ENCODE peak calls at places on chromosomes 5 and 9, in ten cellular contexts. A, F, O, W, K, E, B, S, N and U are unnamed samples.

GRCh38 chr9:134600431-134600830 is 41.2 kb upstream of the COL5A1 start:
- DNase-seq in S (no peak), K (no peak), W (no peak), E (no peak), B (no peak), A (no peak), N (no peak), F (no peak), O (no peak), U (no peak)

GRCh38 chr5:60516688-60517087 is 183.3 kb downstream of the DEPDC1B start:
- DNase-seq in A (no peak), F (no peak), B (no peak), W (no peak), O (no peak), N (no peak), S (no peak), K (no peak), E (no peak), U (no peak)

GRCh38 chr5:150438873-150439546 is 10.5 kb downstream of the RPS14 start:
- DNase-seq in A (no peak), W (no peak), B (peak), O (no peak), N (no peak), S (no peak), K (no peak), E (peak), F (no peak), U (no peak)

GRCh38 chr5:78621269-78621871 is 27.2 kb downstream of the LHFPL2 start:
- DNase-seq in B (peak), W (no peak), O (no peak), F (no peak), K (no peak), A (no peak), N (no peak), S (no peak), E (no peak), U (no peak)

GRCh38 chr9:96040591-96041461 is 165.3 kb downstream of the ERCC6L2 start:
- DNase-seq in A (no peak), O (no peak), N (no peak), E (no peak), F (peak), S (no peak), B (peak), W (no peak), K (no peak), U (no peak)

GRCh38 chr5:140194662-140195061 is 19.7 kb downstream of the CYSTM1 start:
- DNase-seq in N (no peak), F (no peak), B (no peak), O (no peak), W (no peak), E (no peak), K (no peak), A (no peak), S (no peak), U (no peak)

GRCh38 chr5:10441083-10441991 is at the start of gene ROPN1L:
- DNase-seq in K (peak), B (peak), A (peak), E (peak), W (peak), O (peak), S (peak), F (peak), N (peak), U (peak)

GRCh38 chr9:121120386-121120785 is 45.6 kb downstream of the CNTRL start:
- DNase-seq in O (no peak), W (no peak), S (no peak), N (no peak), K (no peak), F (no peak), E (no peak), A (no peak), B (no peak), U (no peak)

GRCh38 chr9:88628811-88629210 is 93.8 kb downstream of the NXNL2 start:
- DNase-seq in N (no peak), B (no peak), S (no peak), A (no peak), W (no peak), K (no peak), F (no peak), E (no peak), O (no peak), U (no peak)

GRCh38 chr9:116275418-116276295 is 122.1 kb downstream of the PAPPA start:
- DNase-seq in O (no peak), K (no peak), A (no peak), E (no peak), S (no peak), F (no peak), N (peak), W (no peak), B (no peak), U (no peak)

GRCh38 chr5:112684737-112685136 is 52.9 kb upstream of the APC start:
- DNase-seq in F (no peak), E (no peak), S (no peak), K (no peak), A (no peak), W (peak), B (no peak), N (peak), O (no peak), U (no peak)

DNA sequence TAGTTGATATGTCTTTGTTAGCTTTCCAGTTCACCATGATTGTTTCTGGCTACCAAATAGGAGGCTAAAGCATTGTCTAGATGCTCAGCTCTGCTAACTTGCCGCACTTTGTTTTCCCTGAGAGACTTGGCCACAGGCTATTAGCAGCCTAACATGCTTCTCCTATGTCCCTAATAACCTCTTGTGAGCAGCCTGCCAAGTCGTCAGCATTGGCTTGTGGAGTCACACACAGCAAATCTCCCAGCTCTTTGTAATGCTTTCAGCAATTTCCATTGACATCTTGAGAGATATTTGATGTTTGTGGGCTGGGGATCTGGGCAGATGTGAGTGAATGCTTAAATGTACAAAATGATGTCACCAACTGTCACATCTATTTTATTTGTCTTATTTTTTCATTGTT is 346.9 kb downstream of the KDM4C start:
- DNase-seq in W (no peak), S (no peak), N (no peak), F (no peak), B (no peak), E (no peak), O (no peak), K (no peak), A (no peak), U (no peak)
- H3K27ac ChIP-seq in W (no peak), S (no peak), N (no peak), F (no peak), B (no peak), E (no peak), O (peak), K (no peak), A (no peak), U (no peak)

DNA sequence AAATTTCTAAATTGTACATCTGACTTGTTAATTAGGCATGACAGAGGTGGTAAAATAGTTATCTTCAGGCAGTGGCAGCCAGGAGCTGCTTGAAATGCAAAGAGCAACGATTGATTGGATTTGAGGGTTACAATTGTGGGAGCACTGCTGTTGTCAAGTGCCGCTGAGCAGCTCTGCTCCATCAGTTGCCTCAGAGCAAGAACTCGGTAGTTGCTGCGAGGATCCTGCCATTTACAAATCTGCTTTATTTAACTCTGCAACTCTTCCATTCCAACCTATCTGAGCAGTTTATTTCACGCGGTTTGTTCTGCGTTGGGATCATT is 12.6 kb downstream of the PBX3 start:
- DNase-seq in E (peak), B (no peak), W (no peak), K (no peak), A (no peak), F (no peak), O (no peak), N (no peak), S (no peak), U (no peak)
- H3K27ac ChIP-seq in E (peak), B (no peak), W (no peak), K (no peak), A (no peak), F (no peak), O (no peak), N (no peak), S (no peak), U (no peak)

GRCh38 chr5:32810812-32811211 is 99.7 kb downstream of the NPR3 start:
- DNase-seq in N (peak), E (no peak), B (no peak), O (no peak), K (no peak), W (no peak), S (no peak), F (no peak), A (no peak), U (no peak)
- H3K27ac ChIP-seq in N (no peak), E (no peak), B (no peak), O (no peak), K (no peak), W (no peak), S (no peak), F (no peak), A (no peak), U (no peak)

DNA sequence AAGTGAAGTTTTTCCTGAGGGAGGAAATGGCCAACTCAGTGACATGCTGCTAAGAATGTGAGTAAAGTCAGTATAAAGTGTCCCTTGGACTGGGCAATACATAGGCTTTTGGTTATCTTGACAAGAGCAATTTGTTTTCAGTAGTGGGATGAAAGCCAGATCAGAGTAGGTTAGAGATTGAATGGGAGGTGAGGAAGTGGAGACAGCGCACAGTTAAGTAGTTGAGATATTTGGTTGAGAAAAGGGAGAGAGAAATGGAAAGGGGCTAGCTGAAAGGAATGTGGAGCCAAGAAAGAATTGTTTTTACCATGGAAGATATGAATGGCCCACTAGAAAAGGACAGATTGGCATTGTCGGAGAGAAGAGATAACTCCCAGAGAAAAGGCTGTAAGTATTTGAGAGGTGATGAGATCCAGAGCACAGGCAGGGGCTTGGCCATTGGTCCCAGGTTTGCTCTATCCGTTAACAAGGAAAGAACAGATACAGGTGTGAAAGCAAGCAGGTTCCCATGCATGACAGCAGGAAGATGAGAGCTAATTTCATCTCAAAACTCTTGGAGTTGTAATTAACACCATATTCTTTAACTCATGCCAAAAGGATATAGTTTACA is 392.0 kb downstream of the NR2F1-AS1 start:
- DNase-seq in W (no peak), N (no peak), S (no peak), K (no peak), A (no peak), O (no peak), F (no peak), B (no peak), E (no peak), U (no peak)
- H3K27ac ChIP-seq in W (no peak), N (peak), S (no peak), K (no peak), A (peak), O (no peak), F (no peak), B (peak), E (no peak), U (peak)